ENCODE peak calls at places on chromosomes 12 and 14, in four cellular contexts. X is cardiac muscle cell, N is NCI-H1417, J is Peyer's patch. A is an unnamed sample.

GRCh38 chr12:101415228-101415627 is 7.7 kb upstream of the ARL1 start:
- DNase-seq in X (no peak), N (no peak), J (no peak), A (no peak)

GRCh38 chr14:68711551-68712437 is 81.1 kb downstream of the ZFP36L1 start:
- DNase-seq in X (no peak), N (no peak), J (no peak), A (no peak)

GRCh38 chr12:81758421-81759214 is 532 bp downstream of the PPFIA2 start:
- DNase-seq in X (peak), N (peak), J (no peak), A (peak)

GRCh38 chr14:31933716-31934115 is 143.4 kb upstream of the ARHGAP5 start:
- DNase-seq in X (no peak), N (peak), J (no peak), A (no peak)

GRCh38 chr12:124190301-124191023 is 104.4 kb upstream of the RFLNA start:
- DNase-seq in X (no peak), N (no peak), J (no peak), A (no peak)

GRCh38 chr12:131378176-131378842 is 332.6 kb upstream of the SFSWAP start:
- DNase-seq in X (no peak), N (no peak), J (no peak), A (no peak)

GRCh38 chr12:271165-271564 is 8.5 kb upstream of the SLC6A13 start:
- DNase-seq in X (no peak), N (no peak), J (no peak), A (no peak)

GRCh38 chr14:101231828-101232227 is 328.3 kb upstream of the RTL1 start:
- DNase-seq in X (no peak), N (no peak), J (peak), A (no peak)

GRCh38 chr14:23613242-23614070 is 22.7 kb upstream of the DHRS2 start:
- DNase-seq in X (no peak), N (peak), J (no peak), A (peak)

GRCh38 chr12:132824053-132824452 is 4.6 kb downstream of the GOLGA3 start:
- DNase-seq in X (no peak), N (no peak), J (no peak), A (no peak)

GRCh38 chr12:89126712-89127111 is 225.6 kb downstream of the DUSP6 start:
- DNase-seq in X (no peak), N (no peak), J (no peak), A (no peak)